ENCODE peak calls at places on chromosome 3, in nine cellular contexts. D is chondrocyte; I is hypothalamus; Z is CD4-positive, CD25-positive, alpha-beta regulatory T cell; O is AG04450; K is stimulated activated effector memory CD8-positive, alpha-beta T cell treated with anti-CD3 and anti-CD28 coated beads, Interleukin-12 subunit alpha, Interleukin-12 subunit beta, amount 100 ng/mL, for 72 hours; U is hepatocyte; C is HTR-8/SVneo; A is EL. G is an unnamed sample.

GRCh38 chr3:10580426-10580825 is 75.0 kb upstream of the ATP2B2 start:
- DNase-seq in D (no peak), I (no peak), Z (no peak), O (no peak), K (no peak), U (no peak), C (no peak), A (no peak), G (no peak)

GRCh38 chr3:53238051-53238850 is 17.6 kb downstream of the TKT start:
- DNase-seq in D (no peak), I (no peak), Z (no peak), O (peak; percentile 78), K (no peak), U (peak; percentile 75), C (peak; percentile 84), A (peak; percentile 97), G (no peak)

GRCh38 chr3:57256844-57257243 is 29.3 kb downstream of the APPL1 start:
- DNase-seq in D (no peak), I (no peak), Z (no peak), O (no peak), K (no peak), U (no peak), C (no peak), A (no peak), G (no peak)

GRCh38 chr3:53617893-53618523 is 123.6 kb downstream of the CACNA1D start:
- DNase-seq in D (no peak), I (no peak), Z (no peak), O (no peak), K (no peak), U (no peak), C (no peak), A (no peak), G (no peak)

GRCh38 chr3:6168242-6168641 is 692.7 kb upstream of the GRM7 start:
- DNase-seq in D (no peak), I (no peak), Z (no peak), O (no peak), K (no peak), U (no peak), C (no peak), A (no peak), G (no peak)

GRCh38 chr3:150414273-150414672 is 6.2 kb downstream of the TSC22D2 start:
- DNase-seq in D (no peak), I (peak; percentile 58), Z (no peak), O (no peak), K (no peak), U (peak; percentile 21), C (no peak), A (peak; percentile 67), G (no peak)

GRCh38 chr3:184738519-184738890 is 26.6 kb upstream of the MAGEF1 start:
- DNase-seq in D (no peak), I (no peak), Z (no peak), O (no peak), K (no peak), U (no peak), C (no peak), A (no peak), G (no peak)

GRCh38 chr3:184593201-184593922 is 31.8 kb downstream of the EPHB3 start:
- DNase-seq in D (peak; percentile 65), I (no peak), Z (no peak), O (no peak), K (no peak), U (no peak), C (no peak), A (no peak), G (no peak)

GRCh38 chr3:74139648-74140047 is 474.8 kb downstream of the CNTN3 start:
- DNase-seq in D (no peak), I (no peak), Z (no peak), O (no peak), K (no peak), U (no peak), C (no peak), A (peak; percentile 1), G (no peak)

GRCh38 chr3:196688349-196688748 is 23.7 kb downstream of the CEP19 start:
- DNase-seq in D (no peak), I (peak; percentile 1), Z (no peak), O (peak; percentile 3), K (no peak), U (peak; percentile 29), C (no peak), A (peak; percentile 49), G (no peak)

GRCh38 chr3:196640501-196640968 is 1.0 kb downstream of the NRROS start:
- DNase-seq in D (peak; percentile 59), I (no peak), Z (no peak), O (no peak), K (no peak), U (no peak), C (no peak), A (no peak), G (no peak)

GRCh38 chr3:124886168-124887051 is 755 bp downstream of the ITGB5 start:
- DNase-seq in D (no peak), I (peak; percentile 59), Z (peak; percentile 5), O (no peak), K (peak; percentile 15), U (peak; percentile 84), C (peak; percentile 36), A (peak; percentile 54), G (no peak)

GRCh38 chr3:156681003-156681402 is 6.6 kb downstream of the TIPARP start:
- DNase-seq in D (no peak), I (no peak), Z (no peak), O (peak; percentile 63), K (no peak), U (peak; percentile 73), C (no peak), A (peak; percentile 72), G (no peak)

GRCh38 chr3:50508821-50509220 is 5.4 kb upstream of the CACNA2D2 start:
- DNase-seq in D (no peak), I (no peak), Z (no peak), O (no peak), K (no peak), U (no peak), C (no peak), A (no peak), G (no peak)

GRCh38 chr3:183819831-183820230 is 5.5 kb downstream of the MAP6D1 start:
- DNase-seq in D (no peak), I (no peak), Z (no peak), O (no peak), K (no peak), U (no peak), C (no peak), A (no peak), G (no peak)

GRCh38 chr3:125437631-125438435 is 62.7 kb upstream of the ZNF148 start:
- DNase-seq in D (no peak), I (peak; percentile 66), Z (peak; percentile 50), O (no peak), K (peak; percentile 49), U (peak; percentile 64), C (peak; percentile 51), A (peak; percentile 52), G (peak; percentile 59)

GRCh38 chr3:149299938-149300791 is 33.3 kb downstream of the TM4SF18 start:
- DNase-seq in D (no peak), I (no peak), Z (no peak), O (peak; percentile 69), K (no peak), U (peak; percentile 85), C (peak; percentile 72), A (peak; percentile 95), G (no peak)

GRCh38 chr3:113773381-113773780 is 26.5 kb downstream of the ATP6V1A start:
- DNase-seq in D (no peak), I (no peak), Z (no peak), O (peak; percentile 74), K (no peak), U (no peak), C (no peak), A (peak; percentile 41), G (no peak)

GRCh38 chr3:66889758-66890576 is 108.1 kb upstream of the KBTBD8 start:
- DNase-seq in D (no peak), I (no peak), Z (no peak), O (no peak), K (no peak), U (no peak), C (no peak), A (no peak), G (no peak)

GRCh38 chr3:194749631-194750271 is 64.1 kb downstream of the FAM43A start:
- DNase-seq in D (no peak), I (no peak), Z (no peak), O (no peak), K (no peak), U (peak; percentile 45), C (no peak), A (no peak), G (no peak)

GRCh38 chr3:193496658-193497057 is 58.0 kb downstream of the ATP13A4 start:
- DNase-seq in D (no peak), I (no peak), Z (no peak), O (no peak), K (no peak), U (no peak), C (no peak), A (no peak), G (no peak)

GRCh38 chr3:138848696-138849095 is 14.0 kb upstream of the PIK3CB start:
- DNase-seq in D (peak; percentile 13), I (no peak), Z (no peak), O (no peak), K (no peak), U (no peak), C (no peak), A (no peak), G (no peak)

GRCh38 chr3:126621627-126622345 is 33.1 kb downstream of the TXNRD3 start:
- DNase-seq in D (no peak), I (no peak), Z (no peak), O (peak; percentile 13), K (no peak), U (no peak), C (peak; percentile 60), A (peak; percentile 84), G (no peak)

GRCh38 chr3:46881819-46882376 is 4.4 kb downstream of the PTH1R start:
- DNase-seq in D (no peak), I (no peak), Z (no peak), O (no peak), K (no peak), U (peak; percentile 76), C (no peak), A (peak; percentile 32), G (no peak)

GRCh38 chr3:183591881-183592521 is 36.5 kb upstream of the KLHL6 start:
- DNase-seq in D (no peak), I (no peak), Z (peak; percentile 51), O (no peak), K (no peak), U (no peak), C (no peak), A (no peak), G (no peak)

GRCh38 chr3:31823184-31823583 is 157.9 kb downstream of the OSBPL10 start:
- DNase-seq in D (no peak), I (no peak), Z (no peak), O (no peak), K (no peak), U (no peak), C (no peak), A (no peak), G (no peak)

GRCh38 chr3:187951452-187952190 is 202.3 kb upstream of the LPP start:
- DNase-seq in D (no peak), I (no peak), Z (no peak), O (no peak), K (no peak), U (no peak), C (no peak), A (no peak), G (no peak)

GRCh38 chr3:123286308-123287023 is 84.7 kb downstream of the SEC22A start:
- DNase-seq in D (no peak), I (peak; percentile 12), Z (peak; percentile 16), O (peak; percentile 32), K (peak; percentile 18), U (peak; percentile 82), C (peak; percentile 74), A (peak; percentile 60), G (no peak)

GRCh38 chr3:138187296-138188012 is at the start of gene ARMC8:
- DNase-seq in D (no peak), I (peak; percentile 65), Z (no peak), O (no peak), K (peak; percentile 24), U (peak; percentile 84), C (peak; percentile 97), A (peak; percentile 55), G (no peak)

GRCh38 chr3:181782306-181782924 is 70.7 kb downstream of the SOX2 start:
- DNase-seq in D (no peak), I (no peak), Z (no peak), O (no peak), K (no peak), U (peak; percentile 20), C (peak; percentile 15), A (peak; percentile 1), G (no peak)